ENCODE peak calls at places on chromosomes 13 and 19, in ten cellular contexts. N is psoas muscle; E is trophoblast cell; T is MM.1S; V is stomach; F is neuronal stem cell; C is colonic mucosa; D is left ventricle myocardium inferior; O is dorsolateral prefrontal cortex; J is CD4-positive, alpha-beta memory T cell. R is an unnamed sample.
A peak's percentile ranks its signal among the peaks of the same experiment; 100 is the strongest.

GRCh38 chr13:24511019-24511823 is 1.4 kb downstream of the PARP4 start:
- DNase-seq in N (no peak), E (peak; percentile 71), T (peak; percentile 44), V (peak; percentile 53), F (no peak), C (peak; percentile 66), D (no peak), O (no peak), J (peak; percentile 48), R (no peak)

GRCh38 chr19:9823816-9824215 is 3.9 kb upstream of the UBL5 start:
- DNase-seq in N (no peak), E (no peak), T (peak; percentile 83), V (no peak), F (no peak), C (no peak), D (no peak), O (no peak), J (no peak), R (no peak)

GRCh38 chr13:49629196-49629938 is 1.1 kb downstream of the ARL11 start:
- DNase-seq in N (no peak), E (no peak), T (no peak), V (no peak), F (no peak), C (no peak), D (no peak), O (no peak), J (no peak), R (no peak)

GRCh38 chr13:77028202-77028601 is 1.2 kb upstream of the FBXL3 start:
- DNase-seq in N (no peak), E (no peak), T (no peak), V (no peak), F (no peak), C (no peak), D (no peak), O (no peak), J (no peak), R (no peak)

GRCh38 chr19:22595918-22596341 is 38.2 kb upstream of the ZNF492 start:
- DNase-seq in N (peak; percentile 28), E (no peak), T (no peak), V (no peak), F (no peak), C (no peak), D (peak; percentile 57), O (peak; percentile 41), J (no peak), R (peak; percentile 8)

GRCh38 chr13:63124863-63125262 is 1709.2 kb upstream of the PCDH20 start:
- DNase-seq in N (no peak), E (peak; percentile 45), T (peak; percentile 31), V (no peak), F (no peak), C (no peak), D (no peak), O (no peak), J (no peak), R (no peak)

GRCh38 chr13:79307433-79307861 is 98.6 kb downstream of the RBM26 start:
- DNase-seq in N (no peak), E (no peak), T (no peak), V (no peak), F (no peak), C (no peak), D (no peak), O (no peak), J (no peak), R (no peak)

GRCh38 chr19:7734220-7735203 is 2.6 kb upstream of the CLEC4G start:
- DNase-seq in N (no peak), E (peak; percentile 13), T (no peak), V (no peak), F (no peak), C (no peak), D (no peak), O (no peak), J (no peak), R (no peak)

GRCh38 chr13:110616103-110617101 is 1.1 kb downstream of the NAXD start:
- DNase-seq in N (peak; percentile 62), E (peak; percentile 66), T (peak; percentile 21), V (peak; percentile 55), F (peak; percentile 26), C (peak; percentile 52), D (no peak), O (peak; percentile 59), J (peak; percentile 30), R (peak; percentile 81)

GRCh38 chr19:10508707-10509106 is 5.6 kb upstream of the KEAP1 start:
- DNase-seq in N (no peak), E (peak; percentile 32), T (peak; percentile 29), V (no peak), F (no peak), C (no peak), D (no peak), O (no peak), J (no peak), R (no peak)

GRCh38 chr13:96710166-96710866 is 284.0 kb downstream of the OXGR1 start:
- DNase-seq in N (no peak), E (no peak), T (peak; percentile 75), V (no peak), F (no peak), C (no peak), D (no peak), O (no peak), J (no peak), R (no peak)

GRCh38 chr13:112756511-112756966 is 66.7 kb downstream of the ATP11A start:
- DNase-seq in N (no peak), E (no peak), T (no peak), V (no peak), F (no peak), C (no peak), D (no peak), O (no peak), J (no peak), R (no peak)

GRCh38 chr13:67549331-67549730 is 319.2 kb upstream of the PCDH9 start:
- DNase-seq in N (no peak), E (no peak), T (no peak), V (no peak), F (no peak), C (no peak), D (no peak), O (no peak), J (no peak), R (no peak)

GRCh38 chr13:113833111-113833830 is 30.6 kb downstream of the GAS6 start:
- DNase-seq in N (peak; percentile 7), E (no peak), T (no peak), V (no peak), F (no peak), C (no peak), D (peak; percentile 8), O (no peak), J (no peak), R (no peak)

DNA sequence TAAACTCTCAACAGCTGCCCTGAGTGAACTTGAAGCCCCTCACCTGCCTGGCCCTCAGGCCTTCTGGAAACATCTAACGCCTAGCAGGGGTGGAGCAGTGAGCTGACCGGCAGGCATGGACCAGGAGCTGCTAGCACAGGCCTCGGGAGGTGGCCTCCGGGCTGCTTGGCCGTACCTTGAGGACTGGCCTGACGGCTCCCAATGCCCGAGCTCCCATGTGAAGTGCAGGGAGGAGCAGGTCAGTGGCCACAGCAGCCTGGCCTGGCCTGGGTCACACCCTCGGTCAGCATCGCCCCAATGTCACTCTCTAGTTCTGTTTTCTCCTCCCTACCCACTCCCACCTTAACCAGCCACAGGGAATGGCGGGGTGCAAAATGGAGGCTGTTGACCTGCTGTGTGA is 19.0 kb downstream of the TSHZ3 start:
- DNase-seq in N (no peak), E (no peak), T (no peak), V (peak; percentile 8), F (no peak), C (no peak), D (no peak), O (no peak), J (no peak), R (no peak)
- H3K4me3 ChIP-seq in N (no peak overlapping the region), E (no peak overlapping the region), T (no peak overlapping the region), V (no peak overlapping the region), F (no peak overlapping the region), C (no peak overlapping the region), D (no peak overlapping the region), O (no peak overlapping the region), J (no peak overlapping the region), R (no peak overlapping the region)

GRCh38 chr19:49925486-49925885 is 3.5 kb upstream of the ATF5 start:
- DNase-seq in N (no peak), E (no peak), T (no peak), V (no peak), F (no peak), C (no peak), D (no peak), O (no peak), J (no peak), R (peak; percentile 4)

GRCh38 chr19:49924004-49924880 is 4.8 kb upstream of the ATF5 start:
- DNase-seq in N (peak; percentile 46), E (no peak), T (no peak), V (no peak), F (no peak), C (no peak), D (no peak), O (no peak), J (no peak), R (no peak)

GRCh38 chr19:49923055-49924003 is 5.7 kb upstream of the ATF5 start:
- DNase-seq in N (no peak), E (no peak), T (no peak), V (no peak), F (no peak), C (no peak), D (no peak), O (no peak), J (no peak), R (no peak)

GRCh38 chr19:49920624-49921363 is 8.2 kb upstream of the ATF5 start:
- DNase-seq in N (no peak), E (no peak), T (no peak), V (no peak), F (no peak), C (no peak), D (no peak), O (no peak), J (no peak), R (no peak)

GRCh38 chr19:49921871-49922755 is 6.9 kb upstream of the ATF5 start:
- DNase-seq in N (no peak), E (peak; percentile 2), T (no peak), V (no peak), F (no peak), C (no peak), D (no peak), O (no peak), J (no peak), R (no peak)
- H3K27ac ChIP-seq in N (no peak overlapping the region), E (no peak overlapping the region), T (no peak overlapping the region), V (no peak overlapping the region), F (no peak overlapping the region), C (no peak overlapping the region), D (no peak overlapping the region), O (no peak overlapping the region), J (no peak overlapping the region), R (no peak overlapping the region)

DNA sequence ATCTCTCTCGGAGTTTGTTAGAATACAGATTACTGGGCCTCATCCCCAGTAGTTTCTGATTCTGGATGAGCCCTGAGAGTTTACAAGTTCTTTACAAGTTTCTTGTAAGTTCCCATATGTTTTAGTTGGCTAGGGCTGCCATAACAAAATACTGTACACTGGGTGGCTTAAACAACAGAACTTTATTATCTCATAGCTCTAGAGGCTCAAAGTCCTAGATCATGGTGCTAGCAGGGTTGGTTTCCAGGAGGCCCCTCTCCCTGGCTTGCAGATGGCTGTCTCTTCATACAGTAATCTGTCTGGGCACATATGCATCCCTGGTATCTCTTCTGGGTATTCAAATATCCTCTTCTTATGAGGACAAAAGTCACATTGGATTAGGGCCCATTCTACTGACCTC is 167.2 kb downstream of the KLF5 start:
- DNase-seq in N (no peak), E (no peak), T (no peak), V (no peak), F (no peak), C (no peak), D (no peak), O (no peak), J (no peak), R (no peak)
- H3K4me3 ChIP-seq in N (no peak overlapping the region), E (no peak overlapping the region), T (no peak overlapping the region), V (no peak overlapping the region), F (no peak overlapping the region), C (no peak overlapping the region), D (no peak overlapping the region), O (no peak overlapping the region), J (no peak overlapping the region), R (no peak overlapping the region)

GRCh38 chr19:39126593-39127187 is 1.1 kb downstream of the PAK4 start:
- DNase-seq in N (no peak), E (peak; percentile 69), T (no peak), V (peak; percentile 86), F (no peak), C (peak; percentile 84), D (no peak), O (no peak), J (no peak), R (peak; percentile 89)
- H3K27ac ChIP-seq in N (peak overlapping the region; percentile 71), E (no peak overlapping the region), T (no peak overlapping the region), V (peak overlapping the region; percentile 90), F (no peak overlapping the region), C (peak overlapping the region; percentile 92), D (peak overlapping the region; percentile 87), O (no peak overlapping the region), J (peak overlapping the region; percentile 76), R (peak overlapping the region; percentile 88)

R was measured in pancreas.